ENCODE peak calls at places on chromosomes 11 and 22, in eight cellular contexts. N is body of pancreas, J is suprapubic skin, S is tibial nerve, U is breast epithelium, P is GM12891, G is Peyer's patch, O is sigmoid colon. E is an unnamed sample.

GRCh38 chr11:93359396-93359795 is 28.9 kb downstream of the DEUP1 start:
- DNase-seq in O (no peak), G (no peak), U (no peak), N (no peak), J (no peak), S (no peak), P (no peak), E (no peak)

GRCh38 chr11:74487875-74488274 is 5.6 kb downstream of the LIPT2 start:
- DNase-seq in U (no peak), N (no peak), S (no peak), O (no peak), J (no peak), G (no peak), P (no peak), E (no peak)

GRCh38 chr22:33480118-33480517 is 421.9 kb upstream of the SYN3 start:
- DNase-seq in N (no peak), P (no peak), G (no peak), J (no peak), S (no peak), U (no peak), O (no peak), E (no peak)

GRCh38 chr11:34356918-34357645 is 728 bp downstream of the ABTB2 start:
- DNase-seq in P (peak), G (peak), U (no peak), O (peak), N (peak), J (peak), S (no peak), E (peak)

GRCh38 chr11:116275634-116276033 is 497.2 kb downstream of the BUD13 start:
- DNase-seq in J (no peak), G (no peak), S (no peak), U (no peak), P (no peak), O (no peak), N (no peak), E (peak)

GRCh38 chr11:113242767-113243397 is 71.5 kb upstream of the TTC12 start:
- DNase-seq in G (no peak), O (no peak), S (no peak), P (no peak), N (no peak), U (no peak), J (no peak), E (no peak)

GRCh38 chr11:5621580-5621979 is 3.2 kb upstream of the TRIM34 start:
- DNase-seq in J (no peak), O (no peak), G (no peak), S (no peak), U (no peak), P (no peak), N (no peak), E (no peak)

GRCh38 chr11:67648140-67648795 is 2.3 kb downstream of the ACY3 start:
- DNase-seq in O (no peak), J (no peak), P (peak), N (peak), U (no peak), G (peak), S (no peak), E (no peak)

GRCh38 chr11:23311986-23312940 is 452.0 kb upstream of the CCDC179 start:
- DNase-seq in O (no peak), U (no peak), S (no peak), J (no peak), G (no peak), P (no peak), N (no peak), E (no peak)

DNA sequence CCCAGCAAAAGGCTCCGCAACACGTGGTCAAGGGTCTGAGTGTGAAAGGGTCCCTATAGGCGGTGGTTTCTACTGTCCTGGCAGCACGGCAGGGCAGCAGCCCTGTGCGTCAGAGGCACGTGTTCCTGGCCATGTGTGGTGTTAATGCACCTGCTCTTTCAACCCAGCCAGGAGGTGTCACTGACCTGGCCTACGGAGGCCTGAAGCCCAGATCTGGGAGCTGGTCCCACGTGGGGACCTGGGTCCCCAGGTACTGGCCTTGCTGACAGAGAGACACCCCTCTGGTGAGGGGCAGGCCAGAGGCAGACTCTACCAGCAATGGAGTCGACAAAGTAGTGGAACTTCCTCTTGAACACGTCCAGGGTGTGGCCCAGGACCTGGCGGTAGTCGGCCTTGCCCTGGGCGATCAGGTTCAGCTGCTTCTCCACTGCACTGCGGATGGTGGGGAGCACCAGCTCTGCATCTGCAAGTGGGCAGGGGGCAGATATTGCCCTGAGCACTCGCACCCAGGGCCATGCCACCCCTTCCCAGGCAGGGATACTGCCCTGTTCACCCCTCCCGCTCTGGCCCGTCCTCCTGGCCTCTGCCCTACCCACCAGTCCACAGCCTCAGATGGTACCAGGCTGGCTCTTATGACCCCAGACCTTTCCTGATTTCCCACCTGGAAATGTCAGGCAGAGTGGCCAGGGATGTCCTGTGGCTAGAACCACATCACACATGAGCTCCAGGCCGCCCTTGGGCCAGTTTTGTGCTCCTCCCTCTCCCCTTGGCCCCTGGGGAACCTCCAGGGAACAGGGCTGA is 6.8 kb upstream of the PPM1F start:
- DNase-seq in N (no peak), O (no peak), U (no peak), G (no peak), J (no peak), S (no peak), P (no peak), E (no peak)
- TF ChIP-seq POLR2A in N (no peak), O (no peak), U (no peak), G (no peak), J (no peak), S (no peak), P (peak), E (no peak)

GRCh38 chr11:108467091-108467823 is at the start of gene C11orf65:
- DNase-seq in U (peak), J (peak), S (peak), G (peak), P (peak), O (peak), N (peak), E (peak)
- TF ChIP-seq POLR2A in U (peak), J (peak), S (peak), G (peak), P (peak), O (peak), N (peak), E (peak)

GRCh38 chr11:65430406-65431217 is 8.0 kb downstream of the NEAT1 start:
- DNase-seq in N (peak), O (peak), J (peak), S (peak), P (no peak), U (peak), G (peak), E (peak)
- TF ChIP-seq POLR2A in N (no peak), O (peak), J (no peak), S (no peak), P (no peak), U (no peak), G (peak), E (no peak)

DNA sequence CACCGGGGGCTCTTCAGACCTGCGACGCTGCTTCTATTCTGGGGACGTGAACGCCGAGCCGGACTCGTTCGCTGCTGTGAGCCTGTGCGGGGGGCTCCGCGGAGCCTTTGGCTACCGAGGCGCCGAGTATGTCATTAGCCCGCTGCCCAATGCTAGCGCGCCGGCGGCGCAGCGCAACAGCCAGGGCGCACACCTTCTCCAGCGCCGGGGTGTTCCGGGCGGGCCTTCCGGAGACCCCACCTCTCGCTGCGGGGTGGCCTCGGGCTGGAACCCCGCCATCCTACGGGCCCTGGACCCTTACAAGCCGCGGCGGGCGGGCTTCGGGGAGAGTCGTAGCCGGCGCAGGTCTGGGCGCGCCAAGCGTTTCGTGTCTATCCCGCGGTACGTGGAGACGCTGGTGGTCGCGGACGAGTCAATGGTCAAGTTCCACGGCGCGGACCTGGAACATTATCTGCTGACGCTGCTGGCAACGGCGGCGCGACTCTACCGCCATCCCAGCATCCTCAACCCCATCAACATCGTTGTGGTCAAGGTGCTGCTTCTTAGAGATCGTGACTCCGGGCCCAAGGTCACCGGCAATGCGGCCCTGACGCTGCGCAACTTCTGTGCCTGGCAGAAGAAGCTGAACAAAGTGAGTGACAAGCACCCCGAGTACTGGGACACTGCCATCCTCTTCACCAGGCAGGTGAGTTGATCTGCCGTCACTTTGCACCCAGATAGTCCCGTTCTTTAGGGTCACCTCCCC is 973 bp downstream of the ADAMTS15 start:
- DNase-seq in O (no peak), U (no peak), S (no peak), P (no peak), N (no peak), G (no peak), J (no peak), E (no peak)
- TF ChIP-seq POLR2A in O (no peak), U (no peak), S (no peak), P (no peak), N (no peak), G (no peak), J (no peak), E (no peak)